ENCODE peak calls at places on chromosome 9, in five cellular contexts. Y is fibroblast of lung, I is ovary, O is thyroid gland, W is coronary artery. C is an unnamed sample.

GRCh38 chr9:93205045-93205768 is 21.3 kb downstream of the WNK2 start:
- DNase-seq in Y (no peak), I (peak), O (no peak), W (peak), C (peak)

GRCh38 chr9:87120610-87121009 is 173.3 kb upstream of the GAS1 start:
- DNase-seq in Y (peak), I (no peak), O (no peak), W (no peak), C (no peak)

GRCh38 chr9:37892063-37892462 is 11.9 kb downstream of the SLC25A51 start:
- DNase-seq in Y (no peak), I (no peak), O (no peak), W (no peak), C (no peak)

GRCh38 chr9:22244141-22245011 is 202.2 kb upstream of the DMRTA1 start:
- DNase-seq in Y (peak), I (no peak), O (peak), W (no peak), C (no peak)

GRCh38 chr9:92745236-92745790 is 19.3 kb downstream of the BICD2 start:
- DNase-seq in Y (no peak), I (no peak), O (no peak), W (no peak), C (no peak)

GRCh38 chr9:85716031-85716877 is 25.5 kb downstream of the AGTPBP1 start:
- DNase-seq in Y (no peak), I (no peak), O (no peak), W (no peak), C (no peak)

GRCh38 chr9:92138157-92138959 is 23.1 kb upstream of the SPTLC1 start:
- DNase-seq in Y (peak), I (peak), O (peak), W (no peak), C (peak)

GRCh38 chr9:86116425-86116824 is 17.1 kb upstream of the GOLM1 start:
- DNase-seq in Y (no peak), I (no peak), O (no peak), W (no peak), C (no peak)

GRCh38 chr9:6194934-6195333 is 20.7 kb upstream of the IL33 start:
- DNase-seq in Y (no peak), I (no peak), O (peak), W (no peak), C (no peak)
- TF ChIP-seq CTCF in Y (no peak), I (no peak), O (peak), W (no peak), C (no peak)

DNA sequence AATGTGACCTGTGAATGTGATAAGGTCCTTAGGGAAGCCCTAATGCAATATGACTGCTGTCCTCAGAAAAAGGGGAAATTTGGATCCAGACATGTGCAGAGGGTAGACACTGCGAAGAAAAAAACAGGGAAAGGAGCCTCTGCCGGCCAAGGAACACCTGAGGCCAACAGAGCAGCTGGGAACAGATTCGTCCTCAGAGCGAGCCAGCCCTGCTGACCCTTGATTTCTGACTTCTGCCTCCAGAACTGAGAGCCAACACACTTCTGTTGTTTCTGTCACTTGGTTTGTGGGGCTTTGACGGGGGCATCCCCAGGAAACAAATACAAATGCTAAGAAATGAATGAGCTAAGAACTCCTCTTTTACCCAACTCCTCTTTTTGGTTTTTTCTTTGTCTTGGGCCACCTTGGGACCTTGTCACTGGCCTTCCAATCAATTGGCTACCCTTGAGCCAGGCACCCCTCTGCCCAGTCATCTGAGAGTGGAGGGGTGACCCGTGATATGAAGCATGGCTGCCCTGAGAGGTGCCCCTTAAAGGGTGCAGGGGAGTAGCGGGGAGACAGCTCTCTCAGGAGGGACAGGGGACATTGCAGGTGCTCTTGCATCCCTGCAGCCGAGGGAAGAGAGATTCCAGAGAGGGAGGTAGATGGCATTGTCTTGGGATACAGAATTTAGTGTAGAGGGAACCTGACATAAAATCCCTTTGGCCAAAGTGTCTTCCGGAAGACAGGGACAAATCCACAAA is 16.9 kb downstream of the TMOD1 start:
- DNase-seq in Y (no peak), I (no peak), O (no peak), W (no peak), C (no peak)
- H3K27ac ChIP-seq in Y (no peak), I (peak), O (peak), W (no peak), C (peak)

GRCh38 chr9:80156262-80156661 is 584.5 kb downstream of the TLE4 start:
- DNase-seq in Y (no peak), I (no peak), O (no peak), W (no peak), C (no peak)
- H3K4me3 ChIP-seq in Y (no peak), I (no peak), O (no peak), W (no peak), C (no peak)

DNA sequence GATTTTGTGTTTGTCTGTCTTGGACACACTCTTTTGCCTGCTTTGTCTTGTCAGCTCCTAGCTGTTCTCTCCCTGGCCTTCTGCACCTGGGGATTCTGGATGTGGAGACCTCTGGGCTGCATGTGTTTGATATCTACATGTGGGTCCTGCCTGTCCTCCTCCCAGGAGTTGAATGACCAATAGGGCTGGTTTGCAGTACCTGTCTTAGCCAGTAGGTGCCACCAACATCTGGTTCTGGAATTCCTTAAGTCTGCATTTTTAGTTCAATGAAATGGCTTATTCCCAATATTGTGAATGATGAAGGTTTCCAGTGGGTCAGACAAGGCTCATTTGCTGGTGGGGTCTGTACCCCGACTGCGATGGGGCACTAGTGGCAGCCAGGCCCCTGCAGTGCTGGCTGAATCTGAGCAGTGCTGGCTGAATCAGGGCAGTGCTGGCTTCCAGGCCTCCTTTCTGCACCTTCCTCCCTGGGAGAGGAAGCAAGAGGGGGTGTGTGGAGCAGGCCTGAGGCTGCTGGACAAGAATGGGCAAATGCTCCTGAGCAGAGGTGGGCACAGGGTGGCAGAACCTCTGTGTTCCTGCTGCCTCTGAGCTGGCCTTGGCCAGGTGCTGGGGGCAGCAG is 73.3 kb downstream of the RXRA start:
- DNase-seq in Y (peak), I (no peak), O (no peak), W (no peak), C (no peak)
- TF ChIP-seq CTCF in Y (peak), I (no peak), O (peak), W (no peak), C (peak)

DNA sequence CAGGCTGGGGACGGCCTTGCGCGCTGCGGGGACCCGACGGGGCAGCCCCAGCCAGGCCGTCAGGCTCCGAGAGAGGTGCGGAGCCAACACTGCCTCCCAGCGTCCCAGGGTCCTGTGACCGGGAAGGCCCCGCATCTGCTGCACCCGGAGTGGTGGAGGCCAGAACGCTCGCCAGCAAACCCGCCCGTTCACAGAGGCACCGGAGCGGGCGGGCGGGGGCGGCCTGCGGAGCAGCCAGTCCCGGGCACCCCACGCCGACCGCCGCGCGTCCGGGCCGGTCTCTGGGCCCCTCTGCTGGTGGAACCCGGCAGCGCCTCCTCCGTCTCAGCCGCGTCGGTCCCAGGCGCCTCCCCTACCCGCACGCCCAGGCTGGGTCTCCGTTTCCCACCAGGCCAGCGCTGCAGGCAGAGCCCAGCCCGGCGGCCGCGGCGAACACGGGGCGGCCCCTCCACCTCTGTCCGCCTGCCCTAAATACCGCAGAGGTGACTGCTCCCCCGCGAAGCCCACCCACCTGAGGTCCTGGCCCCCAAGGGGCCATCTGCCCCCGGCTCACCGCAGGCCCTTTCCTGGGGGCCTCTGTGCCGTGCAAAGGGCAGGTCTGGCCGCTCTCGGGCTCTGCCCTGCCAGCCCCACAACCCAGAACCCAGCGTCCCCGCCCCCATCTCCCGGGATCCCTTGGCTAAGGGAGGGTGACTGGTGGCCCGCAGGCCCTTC is 15.9 kb downstream of the EXD3 start:
- DNase-seq in Y (peak), I (peak), O (peak), W (no peak), C (no peak)
- H3K27ac ChIP-seq in Y (no peak), I (peak), O (no peak), W (no peak), C (peak)

GRCh38 chr9:134641173-134641985 is at the start of gene COL5A1:
- DNase-seq in Y (peak), I (peak), O (peak), W (peak), C (peak)

GRCh38 chr9:134642385-134643181 is 980 bp downstream of the COL5A1 start:
- DNase-seq in Y (peak), I (peak), O (peak), W (peak), C (peak)

GRCh38 chr9:134641989-134642384 is 384 bp downstream of the COL5A1 start:
- DNase-seq in Y (no peak), I (no peak), O (no peak), W (no peak), C (no peak)

GRCh38 chr9:134644715-134645606 is 3.4 kb downstream of the COL5A1 start:
- DNase-seq in Y (peak), I (peak), O (peak), W (peak), C (peak)

DNA sequence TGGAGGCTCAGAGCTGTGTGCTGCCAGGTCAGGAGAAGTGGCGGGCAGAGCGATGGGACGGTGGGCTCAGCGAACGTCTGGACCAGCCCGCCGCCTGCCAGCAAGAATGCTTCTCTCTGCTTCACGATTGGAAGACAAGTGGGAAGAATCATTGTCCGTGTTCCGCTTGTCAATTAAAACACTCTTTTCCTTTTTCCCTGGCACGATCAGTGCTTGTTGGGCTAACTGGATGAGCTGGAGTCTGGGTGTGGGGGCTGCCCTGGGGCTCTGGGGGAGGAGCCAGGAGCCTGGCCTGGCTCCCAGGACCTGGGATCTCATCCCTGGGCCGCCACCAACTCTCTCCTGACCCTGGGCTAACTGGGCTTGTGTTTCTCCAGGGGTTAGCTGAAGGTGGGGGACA is 1.7 kb downstream of the COL5A1 start:
- DNase-seq in Y (peak), I (peak), O (no peak), W (no peak), C (no peak)
- H3K4me3 ChIP-seq in Y (peak), I (peak), O (peak), W (peak), C (peak)

GRCh38 chr9:127777368-127777960 is 1.0 kb downstream of the SH2D3C start:
- DNase-seq in Y (no peak), I (no peak), O (no peak), W (no peak), C (no peak)
- TF ChIP-seq CTCF in Y (no peak), I (no peak), O (no peak), W (no peak), C (no peak)

DNA sequence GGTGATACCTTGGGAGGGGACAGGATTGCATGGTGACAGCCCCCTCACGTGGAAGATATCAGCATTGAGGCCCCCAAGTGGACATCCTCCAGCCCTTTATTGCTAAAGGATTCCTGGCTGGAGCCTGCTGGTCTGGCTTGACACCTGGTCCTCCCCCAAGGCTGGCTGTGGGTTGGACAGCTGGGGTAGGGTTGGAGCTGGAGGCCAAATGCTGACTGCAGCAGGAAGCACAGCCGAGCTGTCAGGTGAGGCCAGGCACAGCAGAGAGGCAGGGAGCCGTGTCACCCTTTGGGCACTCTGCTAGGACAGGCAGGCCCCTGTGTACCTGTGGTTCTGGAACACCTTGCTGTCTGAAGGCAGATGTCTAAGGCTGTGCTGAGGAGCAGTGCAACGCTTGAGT is 2.2 kb downstream of the CACFD1 start:
- DNase-seq in Y (no peak), I (no peak), O (peak), W (no peak), C (no peak)
- H3K27ac ChIP-seq in Y (no peak), I (no peak), O (no peak), W (no peak), C (no peak)

DNA sequence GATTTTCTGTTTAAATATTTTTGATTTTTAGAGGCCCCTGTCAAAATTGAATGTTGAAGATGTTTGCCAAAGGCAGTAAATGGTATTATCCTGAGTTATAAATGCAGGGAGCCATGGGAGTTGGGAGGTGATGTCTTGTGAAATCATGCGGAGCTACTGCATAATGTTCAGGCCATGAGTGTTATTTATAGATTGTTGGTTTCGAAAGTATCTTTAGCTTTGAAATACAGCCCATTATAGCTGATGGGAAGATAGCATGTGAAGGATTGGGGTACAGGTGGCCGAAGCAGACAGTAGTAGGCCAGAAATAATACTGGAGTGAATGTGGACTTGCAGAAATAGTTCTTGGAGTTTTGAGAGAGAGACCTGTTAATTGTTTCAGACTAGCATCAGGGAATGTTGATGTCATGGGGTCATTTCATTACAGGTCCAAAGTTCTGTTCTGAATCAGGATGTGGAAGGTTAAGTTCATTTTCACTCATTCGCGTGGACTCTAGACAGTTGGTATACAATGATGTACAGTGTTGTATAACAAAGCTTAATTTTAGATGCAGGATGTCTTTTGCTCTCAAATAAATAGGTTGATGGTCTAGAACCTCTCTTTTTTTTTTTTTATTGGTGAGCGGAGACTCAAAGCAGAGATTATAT is 3.8 kb downstream of the ATP6V1G1 start:
- DNase-seq in Y (peak), I (no peak), O (no peak), W (no peak), C (no peak)
- H3K4me3 ChIP-seq in Y (no peak), I (no peak), O (no peak), W (peak), C (peak)

C was measured in sigmoid colon.